ENCODE peak calls at places on chromosomes 12 and 14, in four cellular contexts. Z is K562, Q is HepG2, R is GM12878. V is an unnamed sample.

GRCh38 chr12:68403296-68403695 is 71.1 kb upstream of the MDM1 start:
- DNase-seq in Z (no peak), R (no peak), Q (no peak), V (no peak)

GRCh38 chr14:21072102-21072501 is 2.0 kb downstream of the ARHGEF40 start:
- DNase-seq in R (no peak), Q (no peak), Z (no peak), V (no peak)

GRCh38 chr14:38339704-38340103 is 83.8 kb upstream of the CLEC14A start:
- DNase-seq in Z (no peak), Q (no peak), R (no peak), V (no peak)

GRCh38 chr12:118402251-118402650 is 25.9 kb downstream of the SUDS3 start:
- DNase-seq in Q (no peak), Z (no peak), R (no peak), V (no peak)

GRCh38 chr12:55932546-55932919 is 1.6 kb downstream of the DGKA start:
- DNase-seq in R (no peak), Q (no peak), Z (no peak), V (no peak)

GRCh38 chr12:56521590-56522371 is at the start of gene RBMS2:
- DNase-seq in R (no peak), Q (peak; percentile 59), Z (peak; percentile 47), V (peak; percentile 76)

GRCh38 chr12:69540606-69541386 is 44.5 kb upstream of the CCT2 start:
- DNase-seq in Q (no peak), R (no peak), Z (no peak), V (no peak)

GRCh38 chr12:109147954-109148353 is 31.6 kb downstream of the ACACB start:
- DNase-seq in R (no peak), Z (no peak), Q (no peak), V (no peak)

GRCh38 chr12:116934908-116935698 is 24.4 kb downstream of the FBXW8 start:
- DNase-seq in R (no peak), Q (no peak), Z (no peak), V (no peak)

DNA sequence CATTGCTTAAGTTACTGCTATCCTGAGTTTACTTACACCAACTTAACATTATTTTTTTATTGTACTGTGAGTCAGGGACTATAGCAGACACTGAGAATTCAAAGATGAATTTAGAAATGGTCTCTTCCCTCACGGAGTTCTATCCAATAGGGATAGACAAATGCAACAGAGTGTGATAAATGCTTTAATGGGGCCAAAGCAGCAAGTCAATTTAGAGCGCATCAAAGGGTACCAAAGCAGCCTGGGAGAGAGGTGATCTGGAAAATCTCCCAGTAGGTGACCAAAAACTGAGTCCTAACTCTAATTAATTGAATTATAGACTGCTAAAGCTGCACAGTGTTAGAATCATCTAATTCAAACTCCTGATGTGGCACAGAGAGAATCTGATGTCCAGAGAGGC is 2.7 kb downstream of the LIN7A start:
- DNase-seq in R (no peak), Z (no peak), Q (no peak), V (no peak)
- TF ChIP-seq BHLHE40 in R (no peak), Z (no peak), Q (no peak), V (no peak)

DNA sequence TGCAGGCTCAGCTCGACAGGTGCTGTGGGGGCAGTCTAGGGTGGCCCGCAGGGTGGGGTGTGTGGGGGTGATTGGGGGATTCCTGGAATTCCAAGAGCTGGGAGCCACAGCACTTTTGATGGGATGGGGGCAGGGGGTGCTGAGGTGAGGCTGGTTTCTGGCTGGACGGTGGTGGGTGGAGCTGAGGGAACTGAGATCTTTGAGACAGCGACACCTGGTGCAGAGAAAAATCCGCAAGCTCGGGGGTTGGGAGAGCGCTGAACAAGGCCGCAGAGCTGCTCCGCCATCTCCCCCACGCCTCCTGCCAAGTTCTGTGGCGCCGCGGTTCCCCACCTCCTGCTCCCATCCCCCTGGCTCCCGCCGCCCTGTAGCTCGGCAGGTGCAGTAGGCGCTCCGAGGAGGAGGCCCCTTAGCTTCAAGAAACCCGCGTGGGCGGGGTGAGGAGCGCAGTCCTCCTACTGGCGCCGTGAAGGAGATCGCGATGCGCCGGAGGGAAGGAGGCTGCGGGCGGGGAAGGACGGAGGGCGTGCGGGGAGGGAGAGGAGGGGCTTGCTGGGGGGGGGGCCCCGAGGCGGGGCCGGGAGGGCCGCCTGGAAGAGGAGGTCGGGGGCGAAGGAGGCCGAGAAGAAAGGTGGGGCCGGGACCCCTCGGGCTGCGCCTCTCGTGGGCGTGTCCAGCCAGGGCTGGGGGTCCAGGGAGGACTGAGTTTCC is 1.3 kb upstream of the TEDC1 start:
- DNase-seq in Q (peak; percentile 82), R (peak; percentile 55), Z (peak; percentile 63), V (peak; percentile 73)
- TF ChIP-seq FOXM1 in Q (no peak), R (no peak), Z (no peak), V (no peak)

GRCh38 chr12:3884671-3885070 is 11.5 kb upstream of the PARP11 start:
- DNase-seq in R (no peak), Q (no peak), Z (no peak), V (no peak)

GRCh38 chr12:3888654-3889053 is 15.5 kb upstream of the PARP11 start:
- DNase-seq in Z (no peak), R (no peak), Q (no peak), V (no peak)

GRCh38 chr12:3882896-3883564 is 9.8 kb upstream of the PARP11 start:
- DNase-seq in Z (no peak), R (no peak), Q (peak; percentile 29), V (peak; percentile 43)

GRCh38 chr12:3882396-3882795 is 9.2 kb upstream of the PARP11 start:
- DNase-seq in Q (no peak), Z (no peak), R (no peak), V (no peak)

GRCh38 chr12:3885179-3886094 is 12.2 kb upstream of the PARP11 start:
- DNase-seq in Q (peak; percentile 36), R (no peak), Z (peak; percentile 7), V (peak; percentile 19)
- TF ChIP-seq FOXK2 in Q (no peak), R (no peak), Z (no peak), V (no peak)

GRCh38 chr14:91350813-91351507 is 66.7 kb downstream of the CCDC88C start:
- DNase-seq in Q (no peak), Z (no peak), R (peak; percentile 91), V (no peak)

GRCh38 chr14:91352696-91353692 is 64.6 kb downstream of the CCDC88C start:
- DNase-seq in R (no peak), Z (no peak), Q (no peak), V (no peak)

GRCh38 chr14:91351508-91351853 is 66.1 kb downstream of the CCDC88C start:
- DNase-seq in R (no peak), Q (no peak), Z (no peak), V (no peak)

GRCh38 chr14:91350483-91350812 is 67.2 kb downstream of the CCDC88C start:
- DNase-seq in Z (no peak), R (no peak), Q (no peak), V (no peak)

GRCh38 chr14:91352101-91352500 is 65.5 kb downstream of the CCDC88C start:
- DNase-seq in Q (no peak), Z (no peak), R (no peak), V (no peak)
- TF ChIP-seq BHLHE40 in Q (no peak), Z (no peak), R (no peak), V (no peak)

GRCh38 chr14:106318700-106319099 is 792.3 kb downstream of the TMEM121 start:
- DNase-seq in Q (no peak), Z (peak; percentile 57), R (no peak), V (no peak)
- TF ChIP-seq FOXM1 in Q (no peak), Z (no peak), R (no peak), V (no peak)

GRCh38 chr12:113422030-113422900 is at the start of gene SDSL:
- DNase-seq in Q (peak; percentile 48), R (peak; percentile 76), Z (peak; percentile 83), V (peak; percentile 46)
- TF ChIP-seq FOXK2 in Q (no peak), R (peak; percentile 72), Z (peak; percentile 74), V (no peak)

GRCh38 chr12:59858508-59858907 is 262.7 kb downstream of the SLC16A7 start:
- DNase-seq in Q (peak; percentile 59), R (no peak), Z (no peak), V (no peak)
- TF ChIP-seq BHLHE40 in Q (no peak), R (no peak), Z (no peak), V (no peak)

GRCh38 chr14:61296707-61297502 is 15.8 kb upstream of the TMEM30B start:
- DNase-seq in Z (no peak), R (peak; percentile 23), Q (peak; percentile 20), V (peak; percentile 31)

GRCh38 chr14:61296151-61296550 is 15.0 kb upstream of the TMEM30B start:
- DNase-seq in R (no peak), Q (no peak), Z (no peak), V (no peak)

GRCh38 chr14:61298834-61299233 is 17.7 kb upstream of the TMEM30B start:
- DNase-seq in Q (no peak), Z (no peak), R (no peak), V (no peak)

GRCh38 chr14:61300209-61300608 is 19.1 kb upstream of the TMEM30B start:
- DNase-seq in Z (no peak), R (no peak), Q (no peak), V (no peak)

GRCh38 chr14:61297581-61297980 is 16.4 kb upstream of the TMEM30B start:
- DNase-seq in Q (no peak), R (no peak), Z (no peak), V (no peak)
- TF ChIP-seq FOXM1 in Q (no peak), R (no peak), Z (no peak), V (no peak)

V was measured in HEK293T.